ENCODE peak calls at places on chromosomes 13 and 19, in nine cellular contexts. C is breast epithelium, V is ovary, Y is stomach, T is uterus, U is prostate gland, W is upper lobe of left lung, I is IMR-90, O is HCT116. P is an unnamed sample.
A peak's percentile ranks its signal among the peaks of the same experiment; 100 is the strongest.

GRCh38 chr19:43425567-43426392 is 11.1 kb downstream of the TEX101 start:
- DNase-seq in I (peak; percentile 18), T (no peak), O (peak; percentile 18), C (peak; percentile 62), V (no peak), Y (peak; percentile 90), U (peak; percentile 56), W (no peak), P (no peak)

GRCh38 chr13:103200118-103200885 is 134.1 kb upstream of the SLC10A2 start:
- DNase-seq in T (no peak), V (no peak), I (no peak), O (no peak), Y (no peak), C (no peak), W (no peak), U (no peak), P (no peak)

GRCh38 chr19:6044056-6044805 is 66.1 kb downstream of the RFX2 start:
- DNase-seq in U (no peak), O (no peak), T (peak; percentile 8), W (no peak), V (no peak), C (peak; percentile 28), I (no peak), Y (no peak), P (peak; percentile 78)

GRCh38 chr19:18895828-18896341 is at the start of gene CERS1:
- DNase-seq in V (no peak), O (no peak), T (no peak), Y (no peak), W (no peak), U (no peak), C (no peak), I (no peak), P (no peak)

GRCh38 chr19:16883518-16883917 is 5.3 kb upstream of the F2RL3 start:
- DNase-seq in W (no peak), Y (no peak), O (no peak), C (no peak), V (no peak), U (no peak), T (no peak), I (no peak), P (no peak)

GRCh38 chr13:73521970-73522549 is 463.3 kb downstream of the KLF5 start:
- DNase-seq in O (no peak), W (no peak), U (no peak), V (no peak), C (no peak), I (peak; percentile 1), Y (no peak), T (no peak), P (no peak)

GRCh38 chr13:90454002-90454636 is 893.4 kb upstream of the MIR17HG start:
- DNase-seq in O (no peak), Y (no peak), U (no peak), I (no peak), C (no peak), T (no peak), W (no peak), V (no peak), P (no peak)

GRCh38 chr13:112330479-112331407 is 45.4 kb upstream of the SPACA7 start:
- DNase-seq in T (no peak), O (no peak), I (no peak), C (no peak), V (no peak), W (peak; percentile 80), U (no peak), Y (no peak), P (no peak)

GRCh38 chr13:107233541-107233940 is 665.6 kb upstream of the ARGLU1 start:
- DNase-seq in Y (no peak), W (no peak), I (no peak), U (no peak), C (no peak), T (no peak), V (no peak), O (no peak), P (no peak)

GRCh38 chr13:77509221-77509620 is 26.3 kb upstream of the SCEL start:
- DNase-seq in W (no peak), Y (no peak), V (no peak), U (no peak), I (peak; percentile 8), T (no peak), O (no peak), C (no peak), P (no peak)

GRCh38 chr19:19217110-19217509 is 5.4 kb downstream of the NCAN start:
- DNase-seq in Y (no peak), C (no peak), O (peak; percentile 75), V (no peak), I (peak; percentile 16), T (no peak), W (no peak), U (no peak), P (no peak)

GRCh38 chr13:44040754-44041100 is 161.0 kb downstream of the LACC1 start:
- DNase-seq in O (no peak), T (no peak), U (no peak), W (no peak), V (no peak), I (peak; percentile 48), Y (no peak), C (no peak), P (no peak)

GRCh38 chr13:27920677-27921420 is 1.0 kb downstream of the PDX1 start:
- DNase-seq in W (peak; percentile 80), O (no peak), I (peak; percentile 6), T (no peak), V (no peak), Y (no peak), U (no peak), C (no peak), P (no peak)

GRCh38 chr13:98221234-98221633 is 44.2 kb upstream of the RNF113B start:
- DNase-seq in C (no peak), T (no peak), O (no peak), V (no peak), Y (no peak), W (no peak), I (no peak), U (no peak), P (no peak)

GRCh38 chr13:110116072-110116487 is 190.9 kb downstream of the COL4A1 start:
- DNase-seq in W (peak; percentile 90), Y (peak; percentile 75), C (no peak), V (peak; percentile 55), T (peak; percentile 40), U (no peak), O (peak; percentile 51), I (peak; percentile 60), P (no peak)

GRCh38 chr13:65400707-65401106 is 1829.4 kb downstream of the PCDH9 start:
- DNase-seq in C (no peak), W (no peak), I (no peak), O (no peak), V (no peak), Y (no peak), U (no peak), T (no peak), P (no peak)

DNA sequence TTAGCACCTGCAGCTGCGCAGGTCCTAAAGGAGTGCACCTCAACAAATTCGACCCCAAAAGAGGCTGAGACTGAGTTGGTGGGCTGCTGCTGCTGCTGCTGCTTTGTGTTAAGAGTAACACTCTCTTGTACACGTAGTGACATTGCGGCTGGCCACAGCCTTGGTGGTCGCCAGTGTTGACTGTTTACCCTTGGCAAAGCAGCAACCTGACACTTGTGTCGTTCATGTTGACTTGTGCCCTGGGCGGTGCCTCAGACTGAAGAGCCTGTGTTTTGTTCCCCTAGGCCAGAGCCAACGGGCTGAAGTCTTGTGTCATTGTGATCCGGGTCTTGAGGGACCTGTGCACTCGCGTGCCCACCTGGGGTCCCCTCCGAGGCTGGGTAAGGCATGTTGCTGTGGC is 22.4 kb upstream of the QTRT1 start:
- DNase-seq in Y (no peak), T (no peak), C (no peak), U (no peak), I (no peak), W (no peak), O (no peak), V (no peak), P (no peak)
- TF ChIP-seq POLR2A in Y (no peak), T (no peak), C (no peak), U (no peak), I (no peak), W (no peak), O (no peak), V (no peak), P (no peak)

GRCh38 chr19:47094557-47095517 is 18.7 kb downstream of the ZC3H4 start:
- DNase-seq in T (no peak), W (peak; percentile 84), C (no peak), Y (peak; percentile 48), U (no peak), V (no peak), O (no peak), I (no peak), P (no peak)
- H3K4me1 ChIP-seq in T (no peaks in the 10 kb centered on the region), W (peaks cover 65% of the 10 kb centered on the region), C (peaks cover 6% of the 10 kb centered on the region), Y (peaks cover 67% of the 10 kb centered on the region), U (peaks cover 2% of the 10 kb centered on the region), V (peaks cover 15% of the 10 kb centered on the region), O (peaks cover 50% of the 10 kb centered on the region), I (peaks cover 7% of the 10 kb centered on the region), P (peaks cover 73% of the 10 kb centered on the region)

GRCh38 chr13:48653074-48654054 is at the start of gene CYSLTR2:
- DNase-seq in C (no peak), V (no peak), I (peak; percentile 13), O (no peak), Y (no peak), T (no peak), W (no peak), U (no peak), P (peak; percentile 55)
- TF ChIP-seq POLR2A in C (no peak), V (no peak), I (no peak), O (no peak), Y (no peak), T (no peak), W (no peak), U (no peak), P (no peak)

GRCh38 chr19:34988119-34988518 is 12.0 kb upstream of the GRAMD1A start:
- DNase-seq in U (no peak), Y (no peak), I (no peak), C (no peak), O (no peak), W (no peak), T (no peak), V (no peak), P (no peak)

GRCh38 chr19:34985249-34986022 is 14.7 kb upstream of the GRAMD1A start:
- DNase-seq in Y (peak; percentile 57), W (no peak), U (peak; percentile 59), O (no peak), I (peak; percentile 24), C (peak; percentile 58), V (no peak), T (no peak), P (no peak)

GRCh38 chr19:34990578-34991192 is 9.4 kb upstream of the GRAMD1A start:
- DNase-seq in Y (no peak), O (no peak), V (no peak), T (no peak), C (no peak), U (no peak), I (no peak), W (no peak), P (no peak)

GRCh38 chr19:34991542-34992333 is 8.4 kb upstream of the GRAMD1A start:
- DNase-seq in Y (no peak), O (no peak), W (no peak), I (no peak), V (no peak), T (no peak), C (no peak), U (no peak), P (no peak)

DNA sequence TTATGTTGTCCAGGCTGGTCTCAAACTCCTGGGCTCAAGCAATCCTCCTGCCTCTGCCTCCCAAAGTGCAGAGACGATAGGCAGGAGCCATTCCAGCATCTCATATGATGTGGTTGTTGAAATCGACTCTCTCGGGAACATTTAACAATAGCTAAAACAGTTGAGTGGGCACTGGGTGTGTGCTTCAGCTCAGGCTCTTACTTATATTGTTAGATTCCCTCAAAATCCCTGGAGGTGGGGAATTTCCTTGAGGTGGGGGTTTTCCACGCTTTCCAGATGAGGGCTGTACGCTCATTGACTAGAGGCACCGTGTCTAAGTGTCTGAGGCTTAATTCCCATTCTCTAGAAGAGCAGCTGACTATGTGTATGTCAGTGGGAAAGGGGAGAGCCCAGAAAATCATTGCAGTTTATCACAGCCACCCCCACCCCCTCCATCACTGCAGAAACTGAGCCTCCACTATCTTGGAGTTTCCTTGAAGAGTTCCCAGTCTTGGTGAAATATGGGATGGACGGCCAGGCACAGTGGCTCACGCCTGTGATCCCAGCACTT is 10.8 kb upstream of the GRAMD1A start:
- DNase-seq in I (no peak), Y (no peak), T (no peak), O (no peak), U (no peak), W (no peak), V (no peak), C (no peak), P (no peak)
- H3K4me1 ChIP-seq in I (no peaks in the 10 kb centered on the region), Y (peaks cover 16% of the 10 kb centered on the region), T (no peaks in the 10 kb centered on the region), O (no peaks in the 10 kb centered on the region), U (no peaks in the 10 kb centered on the region), W (peaks cover 17% of the 10 kb centered on the region), V (peaks cover 6% of the 10 kb centered on the region), C (no peaks in the 10 kb centered on the region), P (peaks cover 5% of the 10 kb centered on the region)

P was measured in esophagus muscularis mucosa.